ENCODE peak calls at places on chromosomes 16 and 17, in four cellular contexts. One of them, this sample, is unnamed.
A peak's percentile ranks its signal among the peaks of the same experiment; 100 is the strongest.

GRCh38 chr17:47275245-47275984 is 21.8 kb downstream of the ITGB3 start:
- DNase-seq in upper lobe of left lung: peak; percentile 84
- DNase-seq in stomach: peak; percentile 66
- DNase-seq in gastrocnemius medialis: peak; percentile 82
- DNase-seq in this sample: peak; percentile 81

GRCh38 chr16:53872248-53873221 is 168.6 kb downstream of the FTO start:
- DNase-seq in upper lobe of left lung: no peak
- DNase-seq in gastrocnemius medialis: no peak
- DNase-seq in stomach: no peak
- DNase-seq in this sample: no peak

GRCh38 chr17:19387921-19388521 is 1.0 kb upstream of the MFAP4 start:
- DNase-seq in upper lobe of left lung: no peak
- DNase-seq in gastrocnemius medialis: no peak
- DNase-seq in stomach: no peak
- DNase-seq in this sample: no peak

GRCh38 chr16:15961060-15961511 is 11.7 kb downstream of the ABCC1 start:
- DNase-seq in gastrocnemius medialis: no peak
- DNase-seq in upper lobe of left lung: no peak
- DNase-seq in stomach: no peak
- DNase-seq in this sample: no peak

GRCh38 chr17:59853168-59853918 is 39.4 kb downstream of the TUBD1 start:
- DNase-seq in gastrocnemius medialis: no peak
- DNase-seq in upper lobe of left lung: no peak
- DNase-seq in stomach: peak; percentile 91
- DNase-seq in this sample: peak; percentile 86

GRCh38 chr16:85402910-85403692 is 210.0 kb upstream of the GSE1 start:
- DNase-seq in upper lobe of left lung: no peak
- DNase-seq in gastrocnemius medialis: peak; percentile 16
- DNase-seq in stomach: no peak
- DNase-seq in this sample: peak; percentile 82

GRCh38 chr16:29126057-29126494 is 141.2 kb downstream of the LAT start:
- DNase-seq in stomach: no peak
- DNase-seq in gastrocnemius medialis: no peak
- DNase-seq in upper lobe of left lung: no peak
- DNase-seq in this sample: no peak

GRCh38 chr17:5780476-5780875 is 196.2 kb upstream of the NLRP1 start:
- DNase-seq in upper lobe of left lung: no peak
- DNase-seq in gastrocnemius medialis: no peak
- DNase-seq in stomach: no peak
- DNase-seq in this sample: no peak

GRCh38 chr16:50396770-50397525 is 28.2 kb upstream of the BRD7 start:
- DNase-seq in upper lobe of left lung: no peak
- DNase-seq in gastrocnemius medialis: no peak
- DNase-seq in stomach: no peak
- DNase-seq in this sample: peak; percentile 64

GRCh38 chr17:29918922-29919856 is 10.8 kb downstream of the SSH2 start:
- DNase-seq in gastrocnemius medialis: no peak
- DNase-seq in upper lobe of left lung: no peak
- DNase-seq in stomach: no peak
- DNase-seq in this sample: no peak

GRCh38 chr17:33709881-33710280 is 416.8 kb upstream of the ASIC2 start:
- DNase-seq in gastrocnemius medialis: no peak
- DNase-seq in stomach: no peak
- DNase-seq in upper lobe of left lung: no peak
- DNase-seq in this sample: no peak

GRCh38 chr16:88747588-88748301 is 37.3 kb downstream of the PIEZO1 start:
- DNase-seq in stomach: peak; percentile 36
- DNase-seq in gastrocnemius medialis: no peak
- DNase-seq in upper lobe of left lung: peak; percentile 74
- DNase-seq in this sample: no peak

GRCh38 chr16:69477546-69477945 is 53.1 kb downstream of the CYB5B start:
- DNase-seq in stomach: no peak
- DNase-seq in gastrocnemius medialis: no peak
- DNase-seq in upper lobe of left lung: no peak
- DNase-seq in this sample: no peak

GRCh38 chr16:51391798-51392511 is 240.9 kb upstream of the SALL1 start:
- DNase-seq in stomach: no peak
- DNase-seq in upper lobe of left lung: peak; percentile 15
- DNase-seq in gastrocnemius medialis: no peak
- DNase-seq in this sample: no peak

GRCh38 chr16:67719778-67720144 is 645 bp upstream of the GFOD2 start:
- DNase-seq in upper lobe of left lung: no peak
- DNase-seq in stomach: no peak
- DNase-seq in gastrocnemius medialis: peak; percentile 59
- DNase-seq in this sample: no peak

GRCh38 chr17:66310528-66311148 is 8.2 kb downstream of the PRKCA start:
- DNase-seq in stomach: no peak
- DNase-seq in upper lobe of left lung: no peak
- DNase-seq in gastrocnemius medialis: no peak
- DNase-seq in this sample: no peak

GRCh38 chr16:21302898-21303528 is 24.9 kb upstream of the CRYM start:
- DNase-seq in gastrocnemius medialis: no peak
- DNase-seq in stomach: no peak
- DNase-seq in upper lobe of left lung: no peak
- DNase-seq in this sample: peak; percentile 75

GRCh38 chr17:82935944-82936767 is 96.3 kb upstream of the ZNF750 start:
- DNase-seq in upper lobe of left lung: no peak
- DNase-seq in stomach: peak; percentile 3
- DNase-seq in gastrocnemius medialis: no peak
- DNase-seq in this sample: peak; percentile 64

GRCh38 chr16:81823734-81824133 is 44.6 kb downstream of the PLCG2 start:
- DNase-seq in gastrocnemius medialis: no peak
- DNase-seq in stomach: no peak
- DNase-seq in upper lobe of left lung: no peak
- DNase-seq in this sample: no peak
- H3K4me3 ChIP-seq in gastrocnemius medialis: no peak overlapping the region
- H3K4me3 ChIP-seq in stomach: no peak overlapping the region
- H3K4me3 ChIP-seq in upper lobe of left lung: no peak overlapping the region
- H3K4me3 ChIP-seq in this sample: no peak overlapping the region

DNA sequence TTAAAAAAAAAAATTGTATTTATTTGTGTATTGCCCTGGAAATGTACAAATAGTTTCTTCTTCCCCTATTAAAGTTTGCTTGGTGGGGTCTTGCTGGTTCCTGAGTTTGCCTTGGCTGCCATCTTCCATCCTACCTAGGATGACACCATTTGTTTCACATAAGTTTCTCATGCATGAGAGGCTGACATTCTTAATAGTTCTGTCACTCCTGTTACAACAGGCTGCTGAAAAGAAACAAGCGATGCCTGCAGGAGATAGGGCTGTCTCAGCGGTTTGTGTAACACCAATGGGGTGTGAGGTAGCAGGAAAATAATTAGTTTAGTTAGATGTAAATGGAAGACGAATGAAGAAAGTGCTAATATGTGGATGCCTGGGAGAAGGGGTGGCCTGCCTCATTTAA is 1000.9 kb upstream of the RBFOX1 start:
- DNase-seq in gastrocnemius medialis: no peak
- DNase-seq in upper lobe of left lung: no peak
- DNase-seq in stomach: no peak
- DNase-seq in this sample: no peak
- TF ChIP-seq POLR2A in gastrocnemius medialis: no peak
- TF ChIP-seq POLR2A in upper lobe of left lung: no peak
- TF ChIP-seq POLR2A in stomach: no peak
- TF ChIP-seq POLR2A in this sample: no peak

DNA sequence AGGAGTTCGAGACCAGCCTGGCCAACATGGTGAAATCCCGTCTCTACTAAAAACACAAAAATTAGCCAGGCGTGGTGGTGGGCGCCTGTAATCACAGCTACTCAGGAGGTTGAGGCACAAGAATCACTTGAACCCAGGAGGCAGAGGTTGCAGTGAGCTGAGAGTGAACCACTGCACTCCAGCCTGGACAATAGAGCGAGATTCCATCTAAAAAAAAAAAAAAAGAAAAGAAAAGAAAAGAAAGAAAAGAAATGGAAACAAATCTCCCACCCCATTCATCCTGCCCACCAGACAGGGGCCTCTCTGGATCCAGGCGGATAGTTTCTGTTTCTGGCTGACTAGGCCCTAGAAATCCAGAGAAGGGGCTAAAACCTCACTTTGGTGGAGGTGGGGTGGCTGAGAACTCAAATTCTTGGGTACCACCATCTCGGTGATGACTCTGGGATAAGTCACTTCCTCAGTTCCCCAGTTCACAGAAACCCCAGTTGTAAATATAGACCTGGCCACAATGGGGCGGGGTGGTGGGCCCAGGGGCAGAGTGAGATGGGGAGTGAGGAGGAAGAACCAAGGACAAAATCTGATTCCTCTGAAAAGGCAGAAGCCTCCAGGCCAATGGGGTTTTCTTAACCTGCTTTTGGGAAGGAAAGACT is 22.2 kb downstream of the SOCS1 start:
- DNase-seq in stomach: no peak
- DNase-seq in gastrocnemius medialis: no peak
- DNase-seq in upper lobe of left lung: no peak
- DNase-seq in this sample: no peak
- TF ChIP-seq CTCF in stomach: no peak
- TF ChIP-seq CTCF in gastrocnemius medialis: no peak
- TF ChIP-seq CTCF in upper lobe of left lung: no peak
- TF ChIP-seq CTCF in this sample: no peak

GRCh38 chr16:3099395-3099731 is 269 bp upstream of the ZSCAN10 start:
- DNase-seq in upper lobe of left lung: no peak
- DNase-seq in gastrocnemius medialis: no peak
- DNase-seq in stomach: no peak
- DNase-seq in this sample: no peak
- H3K4me3 ChIP-seq in upper lobe of left lung: no peak overlapping the region
- H3K4me3 ChIP-seq in gastrocnemius medialis: peak overlapping the region; percentile 54
- H3K4me3 ChIP-seq in stomach: no peak overlapping the region
- H3K4me3 ChIP-seq in this sample: no peak overlapping the region

GRCh38 chr16:11636172-11636721 is 32.0 kb upstream of the SNN start:
- DNase-seq in upper lobe of left lung: no peak
- DNase-seq in stomach: peak; percentile 79
- DNase-seq in gastrocnemius medialis: no peak
- DNase-seq in this sample: no peak
- TF ChIP-seq POLR2A in upper lobe of left lung: no peak
- TF ChIP-seq POLR2A in stomach: no peak
- TF ChIP-seq POLR2A in gastrocnemius medialis: no peak
- TF ChIP-seq POLR2A in this sample: no peak

GRCh38 chr16:30745082-30745481 is 3.1 kb upstream of the PHKG2 start:
- DNase-seq in upper lobe of left lung: no peak
- DNase-seq in gastrocnemius medialis: no peak
- DNase-seq in stomach: no peak
- DNase-seq in this sample: no peak

GRCh38 chr16:30746638-30747160 is 1.5 kb upstream of the PHKG2 start:
- DNase-seq in gastrocnemius medialis: no peak
- DNase-seq in stomach: no peak
- DNase-seq in upper lobe of left lung: no peak
- DNase-seq in this sample: no peak

GRCh38 chr16:30748634-30749445 is 615 bp downstream of the PHKG2 start:
- DNase-seq in gastrocnemius medialis: peak; percentile 49
- DNase-seq in upper lobe of left lung: peak; percentile 87
- DNase-seq in stomach: no peak
- DNase-seq in this sample: no peak

GRCh38 chr16:30747331-30747730 is 894 bp upstream of the PHKG2 start:
- DNase-seq in stomach: no peak
- DNase-seq in gastrocnemius medialis: no peak
- DNase-seq in upper lobe of left lung: no peak
- DNase-seq in this sample: no peak

DNA sequence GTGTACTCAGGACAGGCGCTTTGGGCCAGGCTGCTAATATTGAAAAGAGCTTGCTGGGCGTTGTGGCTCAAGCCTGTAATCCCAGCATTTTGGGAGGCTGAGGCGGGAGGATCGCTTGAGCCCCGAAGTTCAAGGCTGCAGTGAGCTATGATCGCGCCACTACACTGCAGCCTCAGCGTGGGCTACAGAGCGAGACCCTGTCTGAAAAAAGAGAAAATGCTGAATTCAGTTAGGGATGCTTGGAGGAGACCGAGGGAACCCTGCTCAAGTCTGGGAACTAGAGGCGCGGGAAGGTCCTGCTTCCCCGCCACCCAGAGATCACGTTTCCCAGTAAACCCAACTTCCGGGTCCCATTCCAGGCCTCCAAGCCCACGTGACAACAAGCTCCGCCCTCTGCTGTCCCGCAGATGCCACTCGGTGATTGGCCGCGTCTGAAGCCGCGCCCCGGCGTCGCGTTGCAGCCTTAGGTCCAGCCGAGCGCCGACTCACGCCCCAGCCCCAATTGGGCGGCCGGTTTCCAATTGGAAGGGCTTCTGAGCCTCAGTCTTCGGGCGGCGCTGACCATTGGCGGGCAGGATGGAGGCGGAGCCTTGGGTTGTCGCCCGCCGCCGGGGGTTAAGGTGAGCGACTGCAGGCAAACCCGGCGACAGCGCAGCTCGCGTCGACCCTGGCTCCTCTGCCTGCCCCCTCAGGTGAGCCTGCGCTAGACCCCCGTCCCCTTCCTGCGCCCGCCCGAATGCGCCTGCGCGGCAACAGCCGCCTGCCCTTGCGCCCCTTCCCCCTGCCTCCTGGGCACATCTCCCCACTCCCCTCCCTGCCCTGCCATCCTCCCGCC is at the start of gene PHKG2:
- DNase-seq in upper lobe of left lung: peak; percentile 99
- DNase-seq in stomach: peak; percentile 100
- DNase-seq in gastrocnemius medialis: peak; percentile 100
- DNase-seq in this sample: peak; percentile 99
- TF ChIP-seq CTCF in upper lobe of left lung: peak; percentile 38
- TF ChIP-seq CTCF in stomach: no peak
- TF ChIP-seq CTCF in gastrocnemius medialis: no peak
- TF ChIP-seq CTCF in this sample: no peak

GRCh38 chr17:43416998-43417891 is 18.5 kb downstream of the ARL4D start:
- DNase-seq in upper lobe of left lung: no peak
- DNase-seq in stomach: peak; percentile 40
- DNase-seq in gastrocnemius medialis: peak; percentile 48
- DNase-seq in this sample: peak; percentile 94

GRCh38 chr17:43423777-43424455 is 25.1 kb downstream of the ARL4D start:
- DNase-seq in stomach: no peak
- DNase-seq in upper lobe of left lung: no peak
- DNase-seq in gastrocnemius medialis: no peak
- DNase-seq in this sample: no peak

DNA sequence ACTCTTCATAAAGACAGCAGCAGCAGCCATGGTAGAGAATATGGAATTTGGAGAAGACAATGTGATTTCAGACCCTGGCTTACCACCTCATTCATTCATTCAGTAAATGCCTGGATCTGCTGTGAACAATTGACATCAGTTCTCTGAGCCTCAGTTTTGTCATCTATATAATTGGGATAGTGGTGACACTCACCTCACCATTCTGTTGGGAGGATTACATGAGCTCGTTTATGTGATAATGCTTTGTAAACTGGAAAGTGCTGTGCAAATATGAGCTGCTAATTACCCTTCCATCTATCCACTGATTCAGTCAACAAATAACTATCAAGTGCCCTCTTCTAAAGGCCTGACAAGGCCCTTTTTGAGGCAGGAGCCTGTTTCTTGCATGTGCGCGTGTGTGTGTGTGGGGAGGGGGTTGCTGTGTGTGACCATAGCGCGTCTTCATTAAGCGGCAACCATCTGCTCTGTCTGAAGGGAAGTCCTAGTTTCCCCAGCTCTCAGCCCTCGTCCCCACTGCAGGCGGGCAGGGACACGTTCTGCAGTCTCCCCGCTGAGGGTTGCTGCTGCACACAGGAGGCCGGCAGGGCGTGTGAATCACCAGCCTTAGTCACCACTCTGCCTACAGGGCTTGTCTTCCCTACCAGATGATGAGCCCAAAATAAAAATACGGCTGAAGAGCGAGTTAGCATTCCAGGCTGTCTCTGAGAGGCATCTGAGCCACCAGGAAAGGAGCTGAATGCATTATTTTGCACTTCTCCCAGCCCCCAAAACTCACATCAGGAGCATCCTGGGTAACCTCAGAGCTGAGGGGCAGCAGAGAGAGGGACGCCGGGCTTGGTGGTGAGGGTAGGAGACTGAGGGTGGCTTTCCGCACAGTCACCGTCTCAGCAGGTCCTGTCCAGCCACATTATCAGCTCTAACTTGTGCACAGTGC is 19.9 kb downstream of the ARL4D start:
- DNase-seq in gastrocnemius medialis: no peak
- DNase-seq in stomach: no peak
- DNase-seq in upper lobe of left lung: no peak
- DNase-seq in this sample: peak; percentile 76
- H3K4me3 ChIP-seq in gastrocnemius medialis: no peak overlapping the region
- H3K4me3 ChIP-seq in stomach: no peak overlapping the region
- H3K4me3 ChIP-seq in upper lobe of left lung: no peak overlapping the region
- H3K4me3 ChIP-seq in this sample: no peak overlapping the region

This sample was measured in lower leg skin.